ENCODE peak calls at places on chromosomes 12 and 14, in five cellular contexts. One of them, this sample, is unnamed.

GRCh38 chr14:33811731-33812130 is 139.1 kb downstream of the EGLN3 start:
- DNase-seq in T47D: no peak
- DNase-seq in AG09319: no peak
- DNase-seq in activated T-cell treated with anti-CD3 and anti-CD28 coated beads, Interleukin-2, amount 50 U/mL, for 48 hours: no peak
- DNase-seq in activated CD4-positive, alpha-beta T cell treated with anti-CD3 and anti-CD28 coated beads, Interleukin-2, amount 50 U/mL, for 24 hours: no peak
- DNase-seq in this sample: no peak

GRCh38 chr14:50395448-50395847 is 1.2 kb downstream of the CDKL1 start:
- DNase-seq in activated CD4-positive, alpha-beta T cell treated with anti-CD3 and anti-CD28 coated beads, Interleukin-2, amount 50 U/mL, for 24 hours: no peak
- DNase-seq in T47D: no peak
- DNase-seq in activated T-cell treated with anti-CD3 and anti-CD28 coated beads, Interleukin-2, amount 50 U/mL, for 48 hours: no peak
- DNase-seq in AG09319: no peak
- DNase-seq in this sample: no peak

GRCh38 chr14:21825147-21825743 is 151.6 kb upstream of the OR4E1 start:
- DNase-seq in activated T-cell treated with anti-CD3 and anti-CD28 coated beads, Interleukin-2, amount 50 U/mL, for 48 hours: peak
- DNase-seq in AG09319: no peak
- DNase-seq in activated CD4-positive, alpha-beta T cell treated with anti-CD3 and anti-CD28 coated beads, Interleukin-2, amount 50 U/mL, for 24 hours: no peak
- DNase-seq in T47D: peak
- DNase-seq in this sample: peak

GRCh38 chr14:102182190-102182589 is 42.5 kb downstream of the WDR20 start:
- DNase-seq in activated CD4-positive, alpha-beta T cell treated with anti-CD3 and anti-CD28 coated beads, Interleukin-2, amount 50 U/mL, for 24 hours: no peak
- DNase-seq in T47D: no peak
- DNase-seq in AG09319: no peak
- DNase-seq in activated T-cell treated with anti-CD3 and anti-CD28 coated beads, Interleukin-2, amount 50 U/mL, for 48 hours: no peak
- DNase-seq in this sample: no peak

GRCh38 chr12:7907009-7907408 is 29.0 kb downstream of the SLC2A3 start:
- DNase-seq in activated T-cell treated with anti-CD3 and anti-CD28 coated beads, Interleukin-2, amount 50 U/mL, for 48 hours: peak
- DNase-seq in activated CD4-positive, alpha-beta T cell treated with anti-CD3 and anti-CD28 coated beads, Interleukin-2, amount 50 U/mL, for 24 hours: no peak
- DNase-seq in AG09319: no peak
- DNase-seq in T47D: peak
- DNase-seq in this sample: peak

GRCh38 chr12:2640709-2641108 is 154.1 kb upstream of the FKBP4 start:
- DNase-seq in T47D: no peak
- DNase-seq in AG09319: peak
- DNase-seq in activated CD4-positive, alpha-beta T cell treated with anti-CD3 and anti-CD28 coated beads, Interleukin-2, amount 50 U/mL, for 24 hours: no peak
- DNase-seq in activated T-cell treated with anti-CD3 and anti-CD28 coated beads, Interleukin-2, amount 50 U/mL, for 48 hours: peak
- DNase-seq in this sample: no peak

GRCh38 chr12:105382771-105383632 is 52.5 kb downstream of the C12orf75 start:
- DNase-seq in AG09319: peak
- DNase-seq in T47D: peak
- DNase-seq in activated T-cell treated with anti-CD3 and anti-CD28 coated beads, Interleukin-2, amount 50 U/mL, for 48 hours: no peak
- DNase-seq in activated CD4-positive, alpha-beta T cell treated with anti-CD3 and anti-CD28 coated beads, Interleukin-2, amount 50 U/mL, for 24 hours: no peak
- DNase-seq in this sample: peak

GRCh38 chr12:71639341-71639760 is 24.3 kb downstream of the ZFC3H1 start:
- DNase-seq in activated T-cell treated with anti-CD3 and anti-CD28 coated beads, Interleukin-2, amount 50 U/mL, for 48 hours: no peak
- DNase-seq in activated CD4-positive, alpha-beta T cell treated with anti-CD3 and anti-CD28 coated beads, Interleukin-2, amount 50 U/mL, for 24 hours: no peak
- DNase-seq in AG09319: no peak
- DNase-seq in T47D: peak
- DNase-seq in this sample: no peak

GRCh38 chr12:1429980-1430379 is 164.4 kb downstream of the FBXL14 start:
- DNase-seq in activated T-cell treated with anti-CD3 and anti-CD28 coated beads, Interleukin-2, amount 50 U/mL, for 48 hours: no peak
- DNase-seq in T47D: no peak
- DNase-seq in activated CD4-positive, alpha-beta T cell treated with anti-CD3 and anti-CD28 coated beads, Interleukin-2, amount 50 U/mL, for 24 hours: no peak
- DNase-seq in AG09319: peak
- DNase-seq in this sample: no peak

GRCh38 chr12:19410211-19410610 is 29.1 kb upstream of the AEBP2 start:
- DNase-seq in activated T-cell treated with anti-CD3 and anti-CD28 coated beads, Interleukin-2, amount 50 U/mL, for 48 hours: no peak
- DNase-seq in activated CD4-positive, alpha-beta T cell treated with anti-CD3 and anti-CD28 coated beads, Interleukin-2, amount 50 U/mL, for 24 hours: no peak
- DNase-seq in T47D: no peak
- DNase-seq in AG09319: no peak
- DNase-seq in this sample: no peak

GRCh38 chr12:127809236-127809635 is 457.7 kb upstream of the TMEM132C start:
- DNase-seq in AG09319: peak
- DNase-seq in activated T-cell treated with anti-CD3 and anti-CD28 coated beads, Interleukin-2, amount 50 U/mL, for 48 hours: no peak
- DNase-seq in activated CD4-positive, alpha-beta T cell treated with anti-CD3 and anti-CD28 coated beads, Interleukin-2, amount 50 U/mL, for 24 hours: no peak
- DNase-seq in T47D: no peak
- DNase-seq in this sample: no peak

GRCh38 chr12:118166946-118167345 is 31.0 kb downstream of the PEBP1 start:
- DNase-seq in activated CD4-positive, alpha-beta T cell treated with anti-CD3 and anti-CD28 coated beads, Interleukin-2, amount 50 U/mL, for 24 hours: no peak
- DNase-seq in T47D: no peak
- DNase-seq in AG09319: no peak
- DNase-seq in activated T-cell treated with anti-CD3 and anti-CD28 coated beads, Interleukin-2, amount 50 U/mL, for 48 hours: no peak
- DNase-seq in this sample: peak

GRCh38 chr12:111248981-111249380 is 119.9 kb downstream of the PHETA1 start:
- DNase-seq in T47D: no peak
- DNase-seq in AG09319: no peak
- DNase-seq in activated CD4-positive, alpha-beta T cell treated with anti-CD3 and anti-CD28 coated beads, Interleukin-2, amount 50 U/mL, for 24 hours: no peak
- DNase-seq in activated T-cell treated with anti-CD3 and anti-CD28 coated beads, Interleukin-2, amount 50 U/mL, for 48 hours: no peak
- DNase-seq in this sample: no peak

GRCh38 chr14:68509188-68509953 is 283.5 kb downstream of the ZFP36L1 start:
- DNase-seq in activated CD4-positive, alpha-beta T cell treated with anti-CD3 and anti-CD28 coated beads, Interleukin-2, amount 50 U/mL, for 24 hours: no peak
- DNase-seq in AG09319: no peak
- DNase-seq in activated T-cell treated with anti-CD3 and anti-CD28 coated beads, Interleukin-2, amount 50 U/mL, for 48 hours: peak
- DNase-seq in T47D: no peak
- DNase-seq in this sample: no peak

GRCh38 chr14:22565391-22565945 is 23.6 kb downstream of the DAD1 start:
- DNase-seq in T47D: no peak
- DNase-seq in activated T-cell treated with anti-CD3 and anti-CD28 coated beads, Interleukin-2, amount 50 U/mL, for 48 hours: no peak
- DNase-seq in activated CD4-positive, alpha-beta T cell treated with anti-CD3 and anti-CD28 coated beads, Interleukin-2, amount 50 U/mL, for 24 hours: no peak
- DNase-seq in AG09319: no peak
- DNase-seq in this sample: no peak

GRCh38 chr12:3973939-3974644 is 100.9 kb upstream of the PARP11 start:
- DNase-seq in activated T-cell treated with anti-CD3 and anti-CD28 coated beads, Interleukin-2, amount 50 U/mL, for 48 hours: peak
- DNase-seq in AG09319: no peak
- DNase-seq in T47D: no peak
- DNase-seq in activated CD4-positive, alpha-beta T cell treated with anti-CD3 and anti-CD28 coated beads, Interleukin-2, amount 50 U/mL, for 24 hours: no peak
- DNase-seq in this sample: no peak

GRCh38 chr14:68843471-68844209 is 50.8 kb upstream of the ZFP36L1 start:
- DNase-seq in AG09319: peak
- DNase-seq in activated T-cell treated with anti-CD3 and anti-CD28 coated beads, Interleukin-2, amount 50 U/mL, for 48 hours: peak
- DNase-seq in activated CD4-positive, alpha-beta T cell treated with anti-CD3 and anti-CD28 coated beads, Interleukin-2, amount 50 U/mL, for 24 hours: peak
- DNase-seq in T47D: peak
- DNase-seq in this sample: peak

GRCh38 chr12:125092872-125093680 is 27.8 kb downstream of the AACS start:
- DNase-seq in activated T-cell treated with anti-CD3 and anti-CD28 coated beads, Interleukin-2, amount 50 U/mL, for 48 hours: no peak
- DNase-seq in activated CD4-positive, alpha-beta T cell treated with anti-CD3 and anti-CD28 coated beads, Interleukin-2, amount 50 U/mL, for 24 hours: no peak
- DNase-seq in AG09319: peak
- DNase-seq in T47D: no peak
- DNase-seq in this sample: no peak

GRCh38 chr12:68240975-68241374 is 12.4 kb downstream of the IL22 start:
- DNase-seq in activated CD4-positive, alpha-beta T cell treated with anti-CD3 and anti-CD28 coated beads, Interleukin-2, amount 50 U/mL, for 24 hours: no peak
- DNase-seq in activated T-cell treated with anti-CD3 and anti-CD28 coated beads, Interleukin-2, amount 50 U/mL, for 48 hours: peak
- DNase-seq in T47D: no peak
- DNase-seq in AG09319: no peak
- DNase-seq in this sample: peak

GRCh38 chr12:39975374-39975918 is 130.4 kb downstream of the SLC2A13 start:
- DNase-seq in T47D: no peak
- DNase-seq in activated CD4-positive, alpha-beta T cell treated with anti-CD3 and anti-CD28 coated beads, Interleukin-2, amount 50 U/mL, for 24 hours: no peak
- DNase-seq in activated T-cell treated with anti-CD3 and anti-CD28 coated beads, Interleukin-2, amount 50 U/mL, for 48 hours: no peak
- DNase-seq in AG09319: no peak
- DNase-seq in this sample: no peak

GRCh38 chr12:113173081-113173698 is 12.1 kb downstream of the DDX54 start:
- DNase-seq in T47D: no peak
- DNase-seq in activated T-cell treated with anti-CD3 and anti-CD28 coated beads, Interleukin-2, amount 50 U/mL, for 48 hours: no peak
- DNase-seq in AG09319: no peak
- DNase-seq in activated CD4-positive, alpha-beta T cell treated with anti-CD3 and anti-CD28 coated beads, Interleukin-2, amount 50 U/mL, for 24 hours: no peak
- DNase-seq in this sample: peak

GRCh38 chr12:114746297-114747074 is 62.5 kb upstream of the TBX3 start:
- DNase-seq in activated CD4-positive, alpha-beta T cell treated with anti-CD3 and anti-CD28 coated beads, Interleukin-2, amount 50 U/mL, for 24 hours: no peak
- DNase-seq in AG09319: peak
- DNase-seq in T47D: no peak
- DNase-seq in activated T-cell treated with anti-CD3 and anti-CD28 coated beads, Interleukin-2, amount 50 U/mL, for 48 hours: no peak
- DNase-seq in this sample: no peak

GRCh38 chr12:12606793-12607589 is 4.7 kb upstream of the CREBL2 start:
- DNase-seq in AG09319: no peak
- DNase-seq in T47D: no peak
- DNase-seq in activated CD4-positive, alpha-beta T cell treated with anti-CD3 and anti-CD28 coated beads, Interleukin-2, amount 50 U/mL, for 24 hours: no peak
- DNase-seq in activated T-cell treated with anti-CD3 and anti-CD28 coated beads, Interleukin-2, amount 50 U/mL, for 48 hours: no peak
- DNase-seq in this sample: peak

GRCh38 chr14:79136437-79137430 is 966.6 kb downstream of the NRXN3 start:
- DNase-seq in T47D: no peak
- DNase-seq in activated T-cell treated with anti-CD3 and anti-CD28 coated beads, Interleukin-2, amount 50 U/mL, for 48 hours: no peak
- DNase-seq in AG09319: no peak
- DNase-seq in activated CD4-positive, alpha-beta T cell treated with anti-CD3 and anti-CD28 coated beads, Interleukin-2, amount 50 U/mL, for 24 hours: no peak
- DNase-seq in this sample: no peak

GRCh38 chr14:75854247-75854799 is 127.5 kb downstream of the TGFB3 start:
- DNase-seq in activated CD4-positive, alpha-beta T cell treated with anti-CD3 and anti-CD28 coated beads, Interleukin-2, amount 50 U/mL, for 24 hours: no peak
- DNase-seq in T47D: no peak
- DNase-seq in AG09319: no peak
- DNase-seq in activated T-cell treated with anti-CD3 and anti-CD28 coated beads, Interleukin-2, amount 50 U/mL, for 48 hours: no peak
- DNase-seq in this sample: no peak

GRCh38 chr12:47032644-47033043 is 46.8 kb upstream of the PCED1B start:
- DNase-seq in activated T-cell treated with anti-CD3 and anti-CD28 coated beads, Interleukin-2, amount 50 U/mL, for 48 hours: no peak
- DNase-seq in activated CD4-positive, alpha-beta T cell treated with anti-CD3 and anti-CD28 coated beads, Interleukin-2, amount 50 U/mL, for 24 hours: no peak
- DNase-seq in AG09319: peak
- DNase-seq in T47D: peak
- DNase-seq in this sample: peak

GRCh38 chr12:132344601-132345000 is 15.2 kb upstream of the GALNT9 start:
- DNase-seq in activated T-cell treated with anti-CD3 and anti-CD28 coated beads, Interleukin-2, amount 50 U/mL, for 48 hours: no peak
- DNase-seq in AG09319: no peak
- DNase-seq in T47D: no peak
- DNase-seq in activated CD4-positive, alpha-beta T cell treated with anti-CD3 and anti-CD28 coated beads, Interleukin-2, amount 50 U/mL, for 24 hours: no peak
- DNase-seq in this sample: no peak

GRCh38 chr12:90945070-90945649 is 9.8 kb downstream of the CCER1 start:
- DNase-seq in activated T-cell treated with anti-CD3 and anti-CD28 coated beads, Interleukin-2, amount 50 U/mL, for 48 hours: no peak
- DNase-seq in T47D: peak
- DNase-seq in AG09319: no peak
- DNase-seq in activated CD4-positive, alpha-beta T cell treated with anti-CD3 and anti-CD28 coated beads, Interleukin-2, amount 50 U/mL, for 24 hours: no peak
- DNase-seq in this sample: peak

GRCh38 chr12:104609083-104609844 is 152.5 kb downstream of the CHST11 start:
- DNase-seq in T47D: peak
- DNase-seq in activated CD4-positive, alpha-beta T cell treated with anti-CD3 and anti-CD28 coated beads, Interleukin-2, amount 50 U/mL, for 24 hours: no peak
- DNase-seq in activated T-cell treated with anti-CD3 and anti-CD28 coated beads, Interleukin-2, amount 50 U/mL, for 48 hours: no peak
- DNase-seq in AG09319: no peak
- DNase-seq in this sample: no peak

GRCh38 chr12:118377005-118377890 is 893 bp downstream of the SUDS3 start:
- DNase-seq in AG09319: no peak
- DNase-seq in activated T-cell treated with anti-CD3 and anti-CD28 coated beads, Interleukin-2, amount 50 U/mL, for 48 hours: peak
- DNase-seq in activated CD4-positive, alpha-beta T cell treated with anti-CD3 and anti-CD28 coated beads, Interleukin-2, amount 50 U/mL, for 24 hours: no peak
- DNase-seq in T47D: no peak
- DNase-seq in this sample: peak

GRCh38 chr12:27615331-27615891 is 80.8 kb upstream of the REP15 start:
- DNase-seq in activated T-cell treated with anti-CD3 and anti-CD28 coated beads, Interleukin-2, amount 50 U/mL, for 48 hours: no peak
- DNase-seq in activated CD4-positive, alpha-beta T cell treated with anti-CD3 and anti-CD28 coated beads, Interleukin-2, amount 50 U/mL, for 24 hours: no peak
- DNase-seq in T47D: no peak
- DNase-seq in AG09319: no peak
- DNase-seq in this sample: no peak

GRCh38 chr14:104593710-104594121 is 10.9 kb downstream of the TMEM179 start:
- DNase-seq in AG09319: no peak
- DNase-seq in T47D: no peak
- DNase-seq in activated CD4-positive, alpha-beta T cell treated with anti-CD3 and anti-CD28 coated beads, Interleukin-2, amount 50 U/mL, for 24 hours: no peak
- DNase-seq in activated T-cell treated with anti-CD3 and anti-CD28 coated beads, Interleukin-2, amount 50 U/mL, for 48 hours: no peak
- DNase-seq in this sample: no peak

GRCh38 chr14:65910108-65910507 is 497.6 kb downstream of the FUT8 start:
- DNase-seq in T47D: peak
- DNase-seq in AG09319: peak
- DNase-seq in activated CD4-positive, alpha-beta T cell treated with anti-CD3 and anti-CD28 coated beads, Interleukin-2, amount 50 U/mL, for 24 hours: no peak
- DNase-seq in activated T-cell treated with anti-CD3 and anti-CD28 coated beads, Interleukin-2, amount 50 U/mL, for 48 hours: no peak
- DNase-seq in this sample: no peak

GRCh38 chr14:105881021-105881930 is 354.9 kb downstream of the TMEM121 start:
- DNase-seq in activated T-cell treated with anti-CD3 and anti-CD28 coated beads, Interleukin-2, amount 50 U/mL, for 48 hours: peak
- DNase-seq in activated CD4-positive, alpha-beta T cell treated with anti-CD3 and anti-CD28 coated beads, Interleukin-2, amount 50 U/mL, for 24 hours: no peak
- DNase-seq in AG09319: no peak
- DNase-seq in T47D: no peak
- DNase-seq in this sample: no peak

GRCh38 chr14:35234007-35234406 is 58.2 kb upstream of the PSMA6 start:
- DNase-seq in AG09319: peak
- DNase-seq in T47D: no peak
- DNase-seq in activated T-cell treated with anti-CD3 and anti-CD28 coated beads, Interleukin-2, amount 50 U/mL, for 48 hours: no peak
- DNase-seq in activated CD4-positive, alpha-beta T cell treated with anti-CD3 and anti-CD28 coated beads, Interleukin-2, amount 50 U/mL, for 24 hours: no peak
- DNase-seq in this sample: no peak

GRCh38 chr14:101821528-101821927 is 60.0 kb downstream of the PPP2R5C start:
- DNase-seq in AG09319: no peak
- DNase-seq in activated CD4-positive, alpha-beta T cell treated with anti-CD3 and anti-CD28 coated beads, Interleukin-2, amount 50 U/mL, for 24 hours: no peak
- DNase-seq in activated T-cell treated with anti-CD3 and anti-CD28 coated beads, Interleukin-2, amount 50 U/mL, for 48 hours: peak
- DNase-seq in T47D: no peak
- DNase-seq in this sample: no peak

This sample was measured in GM20000.